ENCODE peak calls at places on chromosomes 13 and 19, in ten cellular contexts. C is tibial nerve, B is ovary, F is upper lobe of left lung, O is H1, E is GM12878, V is transverse colon, T is sigmoid colon, R is HepG2, A is A549. S is an unnamed sample.

GRCh38 chr19:44904426-44904994 is 1.1 kb upstream of the APOE start:
- DNase-seq in O (peak; percentile 81), B (no peak), E (no peak), R (peak; percentile 34), C (no peak), T (no peak), V (no peak), F (no peak), A (no peak), S (no peak)

GRCh38 chr13:38073931-38074330 is 204.4 kb upstream of the TRPC4 start:
- DNase-seq in C (no peak), R (no peak), E (no peak), A (no peak), T (no peak), V (no peak), B (no peak), O (no peak), F (no peak), S (no peak)

GRCh38 chr19:752652-753517 is 2.0 kb downstream of the MISP start:
- DNase-seq in C (peak; percentile 43), E (no peak), V (peak; percentile 95), F (peak; percentile 86), B (peak; percentile 85), A (peak; percentile 95), O (no peak), R (peak; percentile 92), T (peak; percentile 82), S (peak; percentile 85)

GRCh38 chr19:12665281-12665573 is 1.3 kb downstream of the MAN2B1 start:
- DNase-seq in E (peak; percentile 61), F (peak; percentile 84), R (no peak), A (no peak), T (no peak), O (no peak), V (peak; percentile 58), C (no peak), B (no peak), S (peak; percentile 47)

GRCh38 chr13:99206226-99206625 is 5.6 kb downstream of the UBAC2 start:
- DNase-seq in V (no peak), T (no peak), O (no peak), E (no peak), C (no peak), R (no peak), B (no peak), F (no peak), A (no peak), S (no peak)

GRCh38 chr13:78607409-78608253 is 4.3 kb upstream of the POU4F1 start:
- DNase-seq in T (no peak), B (no peak), E (no peak), V (no peak), A (no peak), O (peak; percentile 74), R (no peak), F (no peak), C (no peak), S (no peak)

GRCh38 chr13:51723529-51723928 is 80.4 kb downstream of the DHRS12 start:
- DNase-seq in V (no peak), C (no peak), B (no peak), O (no peak), A (no peak), E (no peak), R (no peak), F (no peak), T (no peak), S (no peak)

GRCh38 chr19:12952488-12953455 is 4.3 kb downstream of the GADD45GIP1 start:
- DNase-seq in A (no peak), B (peak; percentile 49), R (no peak), T (no peak), V (no peak), O (no peak), C (no peak), F (no peak), E (no peak), S (no peak)

GRCh38 chr13:38045278-38046048 is 175.9 kb upstream of the TRPC4 start:
- DNase-seq in R (peak; percentile 2), T (no peak), O (no peak), F (no peak), B (no peak), C (no peak), A (no peak), V (no peak), E (no peak), S (no peak)

GRCh38 chr19:45809643-45810159 is 5.4 kb downstream of the RSPH6A start:
- DNase-seq in A (no peak), R (no peak), O (no peak), T (no peak), F (no peak), V (no peak), B (no peak), C (no peak), E (no peak), S (no peak)

GRCh38 chr19:46813570-46814358 is 25.4 kb upstream of the SLC1A5 start:
- DNase-seq in O (no peak), V (peak; percentile 61), T (peak; percentile 69), B (peak; percentile 96), C (peak; percentile 81), A (peak; percentile 47), E (no peak), R (peak; percentile 56), F (peak; percentile 86), S (peak; percentile 92)

GRCh38 chr13:38758278-38758677 is 71.4 kb downstream of the FREM2 start:
- DNase-seq in A (no peak), T (no peak), C (no peak), F (no peak), E (no peak), B (no peak), V (no peak), R (no peak), O (no peak), S (no peak)

GRCh38 chr13:59016250-59016649 is 1147.5 kb downstream of the DIAPH3 start:
- DNase-seq in R (no peak), T (no peak), F (no peak), C (no peak), B (no peak), A (no peak), E (no peak), V (no peak), O (no peak), S (no peak)

GRCh38 chr13:45078003-45078402 is 42.3 kb upstream of the GTF2F2 start:
- DNase-seq in V (no peak), T (no peak), C (no peak), E (no peak), R (no peak), A (no peak), B (no peak), O (no peak), F (no peak), S (no peak)

GRCh38 chr13:49629947-49630346 is 1.6 kb downstream of the ARL11 start:
- DNase-seq in C (no peak), T (no peak), E (no peak), B (no peak), R (no peak), A (no peak), O (no peak), V (no peak), F (no peak), S (no peak)
- TF ChIP-seq EP300 in C (no peak), T (no peak), E (no peak), B (no peak), R (no peak), A (no peak), O (no peak), V (no peak), F (no peak), S (no peak)

DNA sequence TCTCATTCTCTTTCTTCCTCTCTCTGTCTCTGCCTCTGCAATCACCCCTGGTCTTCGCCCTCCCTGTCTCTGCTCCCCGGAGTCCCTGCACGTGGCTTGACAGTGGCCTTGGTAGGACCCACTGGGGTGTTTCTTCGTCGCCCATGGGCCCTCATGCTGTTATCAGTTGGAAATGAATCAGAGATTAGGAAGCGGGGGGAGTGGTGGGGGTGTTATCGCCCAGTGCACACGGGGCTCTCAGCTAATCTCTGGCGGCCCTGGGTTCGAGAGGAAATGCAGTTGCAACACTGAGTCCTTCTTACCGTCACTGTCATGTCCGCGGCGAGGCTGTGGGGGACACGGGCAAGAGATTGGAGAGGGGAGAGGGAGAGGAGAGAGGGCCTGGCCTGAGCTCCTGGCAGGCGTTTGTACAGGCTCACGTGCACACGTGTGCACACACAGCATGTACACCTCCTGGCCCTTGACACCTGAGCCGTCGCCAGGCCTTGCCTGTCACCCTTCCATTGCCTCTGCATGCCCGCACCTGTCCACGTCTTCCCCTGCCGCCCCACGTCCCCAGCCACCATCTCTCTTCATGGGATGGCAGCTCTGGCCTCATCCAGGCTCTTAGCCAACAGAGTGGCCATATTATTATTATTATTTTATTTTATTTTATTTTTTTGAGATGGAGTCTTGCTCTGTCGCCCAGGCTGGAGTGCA is 37.8 kb upstream of the SLC7A10 start:
- DNase-seq in E (no peak), F (no peak), V (no peak), C (no peak), O (no peak), R (no peak), T (no peak), B (no peak), A (no peak), S (no peak)
- H3K4me1 ChIP-seq in E (peaks cover 11% of the 10 kb centered on the region), F (peaks cover 23% of the 10 kb centered on the region), V (no peaks in the 10 kb centered on the region), C (no peaks in the 10 kb centered on the region), O (no peaks in the 10 kb centered on the region), R (peaks cover 48% of the 10 kb centered on the region), T (no peaks in the 10 kb centered on the region), B (no peaks in the 10 kb centered on the region), A (no peaks in the 10 kb centered on the region), S (no peaks in the 10 kb centered on the region)

GRCh38 chr19:13979686-13980085 is 26.4 kb downstream of the RFX1 start:
- DNase-seq in B (no peak), C (no peak), O (no peak), T (no peak), F (no peak), A (no peak), R (no peak), E (no peak), V (no peak), S (no peak)
- TF ChIP-seq CTCF in B (no peak), C (no peak), O (no peak), T (no peak), F (no peak), A (no peak), R (no peak), E (no peak), V (no peak), S (no peak)

GRCh38 chr19:21568816-21569496 is 63.6 kb downstream of the ZNF429 start:
- DNase-seq in O (no peak), T (peak; percentile 94), V (peak; percentile 81), A (no peak), C (peak; percentile 85), E (no peak), R (no peak), B (peak; percentile 79), F (peak; percentile 90), S (peak; percentile 83)

GRCh38 chr19:21574607-21575006 is 69.2 kb downstream of the ZNF429 start:
- DNase-seq in O (no peak), V (no peak), F (no peak), T (no peak), C (no peak), A (no peak), B (no peak), E (no peak), R (no peak), S (no peak)

GRCh38 chr19:21566073-21566472 is 60.7 kb downstream of the ZNF429 start:
- DNase-seq in A (no peak), B (no peak), O (no peak), F (no peak), C (no peak), V (no peak), E (no peak), R (no peak), T (no peak), S (no peak)

GRCh38 chr19:21571316-21571715 is 65.9 kb downstream of the ZNF429 start:
- DNase-seq in V (no peak), C (no peak), R (no peak), A (no peak), O (no peak), E (no peak), F (no peak), T (no peak), B (no peak), S (no peak)

GRCh38 chr19:21569497-21569870 is 64.1 kb downstream of the ZNF429 start:
- DNase-seq in T (no peak), B (no peak), O (no peak), F (peak; percentile 79), E (no peak), C (no peak), R (no peak), A (no peak), V (peak; percentile 32), S (no peak)
- TF ChIP-seq EP300 in T (no peak), B (no peak), O (no peak), F (no peak), E (no peak), C (no peak), R (no peak), A (no peak), V (no peak), S (no peak)